ENCODE peak calls at places on chromosomes 3 and 15, in seven cellular contexts. B is caudate nucleus; P is HEK293T; S is EL; I is activated T-helper 1 cell treated with anti-CD3 and anti-CD28 coated beads, Interleukin-2, amount 50 U/mL, for 16 hours; V is MCF 10A; W is T-helper 9 cell. K is an unnamed sample.

GRCh38 chr3:144687862-144688261 is 716.2 kb downstream of the DIPK2A start:
- DNase-seq in B (no peak), P (peak), S (peak), I (no peak), V (no peak), W (no peak), K (peak)

GRCh38 chr3:78741066-78741645 is 1026.6 kb downstream of the ROBO1 start:
- DNase-seq in B (no peak), P (no peak), S (no peak), I (no peak), V (peak), W (no peak), K (no peak)

GRCh38 chr3:145882416-145882815 is 278.6 kb downstream of the PLOD2 start:
- DNase-seq in B (no peak), P (no peak), S (peak), I (no peak), V (no peak), W (no peak), K (peak)

GRCh38 chr3:16719426-16719825 is 114.2 kb upstream of the DAZL start:
- DNase-seq in B (no peak), P (no peak), S (no peak), I (no peak), V (no peak), W (no peak), K (no peak)

GRCh38 chr15:25241241-25241801 is 197.5 kb downstream of the UBE3A start:
- DNase-seq in B (no peak), P (no peak), S (no peak), I (no peak), V (no peak), W (no peak), K (no peak)

GRCh38 chr3:188881954-188882641 is 289.7 kb upstream of the TPRG1 start:
- DNase-seq in B (no peak), P (no peak), S (peak), I (no peak), V (peak), W (no peak), K (peak)

GRCh38 chr3:153028336-153028735 is 133.7 kb upstream of the RAP2B start:
- DNase-seq in B (no peak), P (no peak), S (no peak), I (no peak), V (no peak), W (no peak), K (no peak)

GRCh38 chr3:120469440-120470415 is 18.9 kb upstream of the FSTL1 start:
- DNase-seq in B (no peak), P (no peak), S (peak), I (no peak), V (no peak), W (no peak), K (peak)

GRCh38 chr3:197454014-197454413 is 101.8 kb downstream of the BDH1 start:
- DNase-seq in B (no peak), P (no peak), S (no peak), I (no peak), V (peak), W (no peak), K (no peak)

GRCh38 chr3:183392166-183393034 is 36.0 kb downstream of the MCF2L2 start:
- DNase-seq in B (no peak), P (no peak), S (no peak), I (no peak), V (no peak), W (no peak), K (peak)

GRCh38 chr15:79339588-79340314 is 28.8 kb downstream of the TMED3 start:
- DNase-seq in B (no peak), P (peak), S (peak), I (no peak), V (peak), W (no peak), K (peak)

GRCh38 chr3:132721479-132722164 is 587 bp downstream of the NPHP3 start:
- DNase-seq in B (peak), P (peak), S (peak), I (no peak), V (peak), W (peak), K (peak)

GRCh38 chr15:57224664-57225063 is 151.6 kb upstream of the CGNL1 start:
- DNase-seq in B (no peak), P (no peak), S (peak), I (no peak), V (no peak), W (no peak), K (peak)

GRCh38 chr15:79987569-79987955 is 16.6 kb upstream of the BCL2A1 start:
- DNase-seq in B (no peak), P (no peak), S (no peak), I (no peak), V (no peak), W (no peak), K (no peak)

GRCh38 chr3:182115328-182116045 is 403.8 kb downstream of the SOX2 start:
- DNase-seq in B (no peak), P (no peak), S (no peak), I (no peak), V (no peak), W (no peak), K (peak)

GRCh38 chr3:141000027-141000663 is 51.0 kb upstream of the SPSB4 start:
- DNase-seq in B (peak), P (peak), S (peak), I (no peak), V (peak), W (peak), K (peak)

GRCh38 chr15:34976073-34976472 is 6.5 kb upstream of the AQR start:
- DNase-seq in B (no peak), P (no peak), S (no peak), I (no peak), V (no peak), W (no peak), K (no peak)

GRCh38 chr15:60379466-60380274 is 18.1 kb downstream of the ANXA2 start:
- DNase-seq in B (no peak), P (no peak), S (peak), I (no peak), V (peak), W (no peak), K (peak)

GRCh38 chr15:52208306-52208946 is 17.2 kb upstream of the GNB5 start:
- DNase-seq in B (peak), P (peak), S (peak), I (peak), V (peak), W (peak), K (peak)

GRCh38 chr3:29275309-29275708 is 5.6 kb upstream of the RBMS3 start:
- DNase-seq in B (no peak), P (no peak), S (no peak), I (no peak), V (no peak), W (no peak), K (peak)

GRCh38 chr3:5095879-5096278 is 26.2 kb upstream of the ARL8B start:
- DNase-seq in B (peak), P (no peak), S (peak), I (no peak), V (no peak), W (no peak), K (no peak)

GRCh38 chr3:176994876-176995781 is 202.2 kb downstream of the TBL1XR1 start:
- DNase-seq in B (no peak), P (no peak), S (no peak), I (no peak), V (no peak), W (no peak), K (no peak)

GRCh38 chr15:58554758-58555157 is 123.0 kb downstream of the LIPC start:
- DNase-seq in B (no peak), P (no peak), S (no peak), I (no peak), V (no peak), W (no peak), K (no peak)

GRCh38 chr3:125125822-125126245 is 70.0 kb upstream of the HEG1 start:
- DNase-seq in B (no peak), P (no peak), S (peak), I (no peak), V (peak), W (no peak), K (peak)